ENCODE peak calls at places on chromosome 7, in eight cellular contexts. Y is heart left ventricle, A is BE2C, O is adrenal gland, E is SK-N-SH, T is A549, J is astrocyte of the spinal cord, N is AG04450. P is an unnamed sample.

GRCh38 chr7:81482600-81483186 is 287.2 kb downstream of the HGF start:
- DNase-seq in J (peak), O (no peak), A (no peak), Y (no peak), E (peak), T (peak), N (no peak), P (no peak)

GRCh38 chr7:42192072-42192471 is 44.9 kb downstream of the GLI3 start:
- DNase-seq in E (no peak), N (no peak), Y (no peak), O (no peak), J (no peak), T (no peak), A (no peak), P (no peak)

GRCh38 chr7:3246133-3246532 is 54.9 kb upstream of the SDK1 start:
- DNase-seq in E (peak), A (no peak), Y (no peak), T (no peak), J (no peak), N (no peak), O (no peak), P (no peak)

GRCh38 chr7:27586825-27587224 is 75.9 kb downstream of the HIBADH start:
- DNase-seq in Y (peak), O (no peak), N (no peak), J (no peak), A (peak), T (no peak), E (peak), P (no peak)

GRCh38 chr7:30285067-30285530 is 702 bp downstream of the ZNRF2 start:
- DNase-seq in O (no peak), J (no peak), A (peak), T (no peak), Y (peak), N (no peak), E (peak), P (no peak)

GRCh38 chr7:130912910-130913720 is 179.1 kb upstream of the KLF14 start:
- DNase-seq in Y (peak), N (peak), J (peak), A (no peak), E (no peak), T (no peak), O (peak), P (peak)

GRCh38 chr7:139738101-139738489 is 39.7 kb downstream of the HIPK2 start:
- DNase-seq in N (no peak), O (peak), J (peak), E (no peak), A (no peak), T (no peak), Y (no peak), P (no peak)

GRCh38 chr7:142714375-142714774 is 34.9 kb upstream of the PRSS1 start:
- DNase-seq in Y (no peak), J (no peak), N (no peak), E (no peak), A (no peak), O (no peak), T (no peak), P (no peak)

GRCh38 chr7:54260868-54261475 is 281.2 kb upstream of the VSTM2A start:
- DNase-seq in O (no peak), T (no peak), N (no peak), Y (no peak), A (no peak), J (peak), E (no peak), P (no peak)

GRCh38 chr7:155568961-155569360 is 22.6 kb upstream of the CNPY1 start:
- DNase-seq in E (no peak), Y (no peak), A (no peak), N (no peak), T (no peak), O (no peak), J (no peak), P (no peak)

GRCh38 chr7:2146676-2147472 is 85.9 kb downstream of the MAD1L1 start:
- DNase-seq in O (no peak), Y (no peak), N (no peak), J (no peak), A (no peak), T (no peak), E (no peak), P (no peak)

GRCh38 chr7:46168671-46169383 is 247.8 kb upstream of the IGFBP3 start:
- DNase-seq in N (no peak), E (no peak), O (no peak), T (no peak), J (no peak), A (no peak), Y (no peak), P (no peak)

GRCh38 chr7:32616625-32617024 is 121.3 kb downstream of the AVL9 start:
- DNase-seq in O (peak), N (no peak), J (peak), A (peak), E (no peak), T (peak), Y (peak), P (peak)

GRCh38 chr7:116689787-116690186 is 17.8 kb downstream of the MET start:
- DNase-seq in J (peak), O (no peak), A (no peak), E (no peak), N (no peak), T (no peak), Y (no peak), P (no peak)

GRCh38 chr7:112869111-112869774 is 79.0 kb upstream of the TMEM168 start:
- DNase-seq in T (peak), A (peak), E (peak), N (peak), Y (no peak), J (peak), O (no peak), P (no peak)

GRCh38 chr7:27364344-27364758 is 121.7 kb downstream of the EVX1 start:
- DNase-seq in J (peak), A (no peak), N (peak), E (no peak), T (no peak), O (peak), Y (no peak), P (peak)

GRCh38 chr7:157192861-157193260 is 54.1 kb downstream of the UBE3C start:
- DNase-seq in Y (no peak), O (no peak), N (no peak), A (no peak), T (no peak), E (no peak), J (no peak), P (no peak)

GRCh38 chr7:11060883-11061282 is 87.2 kb downstream of the PHF14 start:
- DNase-seq in O (no peak), E (no peak), A (no peak), Y (no peak), N (no peak), J (no peak), T (no peak), P (no peak)

GRCh38 chr7:145665499-145666258 is 450.9 kb upstream of the CNTNAP2 start:
- DNase-seq in T (no peak), N (no peak), J (no peak), O (no peak), A (no peak), Y (no peak), E (no peak), P (no peak)

GRCh38 chr7:141128506-141128905 is 54.6 kb downstream of the TMEM178B start:
- DNase-seq in E (no peak), J (no peak), Y (no peak), O (no peak), T (no peak), N (no peak), A (no peak), P (no peak)

GRCh38 chr7:159091041-159091440 is 53.6 kb downstream of the VIPR2 start:
- DNase-seq in T (no peak), N (no peak), A (no peak), Y (no peak), O (peak), E (no peak), J (no peak), P (no peak)

GRCh38 chr7:54831046-54831643 is 72.1 kb upstream of the SEC61G start:
- DNase-seq in J (no peak), T (peak), O (no peak), Y (no peak), E (no peak), N (no peak), A (no peak), P (no peak)

GRCh38 chr7:120028636-120029035 is 244.3 kb upstream of the KCND2 start:
- DNase-seq in A (no peak), Y (no peak), T (no peak), E (no peak), O (no peak), J (no peak), N (peak), P (no peak)

GRCh38 chr7:81882086-81882485 is 112.2 kb upstream of the HGF start:
- DNase-seq in T (no peak), O (no peak), N (no peak), A (no peak), E (no peak), J (peak), Y (no peak), P (peak)

GRCh38 chr7:144782883-144783282 is 53.0 kb downstream of the TPK1 start:
- DNase-seq in T (no peak), J (no peak), O (no peak), Y (no peak), N (no peak), E (no peak), A (no peak), P (no peak)

GRCh38 chr7:50210706-50211115 is 93.8 kb upstream of the IKZF1 start:
- DNase-seq in T (no peak), J (no peak), A (no peak), N (no peak), O (no peak), E (no peak), Y (no peak), P (no peak)

GRCh38 chr7:135167360-135167759 is 3.1 kb downstream of the CYREN start:
- DNase-seq in N (no peak), E (no peak), Y (no peak), J (no peak), O (no peak), T (no peak), A (no peak), P (no peak)

GRCh38 chr7:140478361-140479061 is 794 bp downstream of the MKRN1 start:
- DNase-seq in E (peak), Y (peak), T (peak), N (no peak), O (peak), J (peak), A (no peak), P (peak)

GRCh38 chr7:115869225-115869624 is 161.3 kb downstream of the TFEC start:
- DNase-seq in J (no peak), A (no peak), T (no peak), N (peak), E (no peak), Y (no peak), O (no peak), P (no peak)

GRCh38 chr7:55887786-55888185 is 530 bp downstream of the ZNF713 start:
- DNase-seq in Y (no peak), O (no peak), J (peak), T (no peak), N (no peak), E (peak), A (no peak), P (no peak)

GRCh38 chr7:121960678-121961461 is 87.9 kb downstream of the PTPRZ1 start:
- DNase-seq in O (no peak), J (peak), T (no peak), Y (no peak), E (no peak), A (no peak), N (peak), P (peak)

DNA sequence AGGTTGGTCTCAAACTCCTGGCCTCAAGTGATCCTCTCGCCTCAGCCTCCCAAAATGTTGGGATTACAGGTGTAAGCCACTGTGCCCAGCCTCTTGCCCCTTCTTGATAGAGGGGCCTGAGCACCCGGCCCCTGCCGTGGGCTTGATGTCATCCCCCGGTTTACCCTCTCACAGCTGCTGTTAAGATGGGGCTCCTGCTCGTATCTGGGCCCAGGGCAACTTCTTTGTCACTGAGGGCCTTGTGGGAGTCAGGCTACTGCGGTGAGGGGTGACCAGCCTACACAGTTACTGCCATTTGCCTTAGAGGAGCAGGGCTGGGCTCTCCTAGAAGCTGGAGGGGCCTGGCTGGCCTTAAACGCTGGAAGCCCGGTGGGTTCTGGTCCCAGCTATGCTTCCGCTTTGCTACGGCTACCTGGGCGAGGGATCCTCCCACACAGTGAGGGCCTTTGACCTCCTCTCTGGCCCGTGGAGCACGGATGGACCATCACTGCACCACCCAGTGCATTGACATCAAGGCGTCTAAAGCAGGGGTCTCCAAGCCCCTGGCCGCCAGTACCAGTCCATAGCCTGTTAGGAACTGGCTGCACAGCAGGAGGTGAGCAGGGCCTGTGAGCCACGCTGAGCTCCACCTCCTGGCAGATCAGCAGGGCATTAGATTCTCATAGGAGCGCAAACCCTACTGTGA is 1.1 kb upstream of the TMEM130 start:
- DNase-seq in Y (no peak), J (no peak), O (no peak), T (no peak), A (no peak), E (no peak), N (no peak), P (no peak)
- TF ChIP-seq CTCF in Y (no peak), J (no peak), O (no peak), T (no peak), A (no peak), E (no peak), N (no peak), P (no peak)

DNA sequence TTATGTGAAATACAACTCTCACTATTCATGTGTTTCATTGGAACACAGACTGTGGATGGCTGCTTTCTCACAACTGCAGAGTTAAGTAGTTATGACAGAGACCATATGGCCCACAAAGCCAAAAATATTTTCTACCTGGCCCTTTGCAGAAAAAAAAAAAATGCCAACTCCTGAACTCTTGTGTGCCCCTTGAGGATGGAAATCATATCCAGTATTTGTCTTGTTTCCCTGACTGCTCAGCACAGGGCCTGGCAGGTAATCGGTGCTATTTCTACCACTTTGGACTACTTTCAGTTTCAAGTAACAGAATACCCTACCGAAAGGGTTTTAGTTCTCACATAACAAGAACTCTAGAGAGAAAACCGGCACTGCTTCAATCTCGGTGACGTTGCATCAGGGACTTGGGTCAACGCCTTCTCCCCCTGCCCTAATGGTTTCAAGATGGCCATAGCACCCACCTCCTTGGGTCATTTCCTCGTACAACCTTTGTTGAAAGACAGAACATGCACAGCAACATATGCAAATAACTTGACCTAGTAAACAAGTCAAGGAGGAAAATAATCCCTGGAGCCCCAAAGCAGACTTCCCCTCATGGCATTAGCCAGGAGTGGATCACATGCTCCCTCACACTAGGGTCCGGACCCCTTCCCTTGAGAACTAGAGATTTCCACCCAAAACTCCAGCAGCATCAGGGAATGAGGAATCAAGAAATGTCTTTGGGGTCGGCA is 11.8 kb upstream of the GPNMB start:
- DNase-seq in E (no peak), N (no peak), A (no peak), T (no peak), J (no peak), Y (no peak), O (no peak), P (no peak)
- TF ChIP-seq CTCF in E (no peak), N (no peak), A (no peak), T (no peak), J (no peak), Y (no peak), O (no peak), P (no peak)

GRCh38 chr7:43456200-43456599 is 126.7 kb upstream of the STK17A start:
- DNase-seq in O (no peak), E (no peak), T (no peak), A (no peak), N (no peak), J (no peak), Y (no peak), P (no peak)
- TF ChIP-seq CTCF in O (no peak), E (peak), T (no peak), A (peak), N (no peak), J (peak), Y (no peak), P (peak)

DNA sequence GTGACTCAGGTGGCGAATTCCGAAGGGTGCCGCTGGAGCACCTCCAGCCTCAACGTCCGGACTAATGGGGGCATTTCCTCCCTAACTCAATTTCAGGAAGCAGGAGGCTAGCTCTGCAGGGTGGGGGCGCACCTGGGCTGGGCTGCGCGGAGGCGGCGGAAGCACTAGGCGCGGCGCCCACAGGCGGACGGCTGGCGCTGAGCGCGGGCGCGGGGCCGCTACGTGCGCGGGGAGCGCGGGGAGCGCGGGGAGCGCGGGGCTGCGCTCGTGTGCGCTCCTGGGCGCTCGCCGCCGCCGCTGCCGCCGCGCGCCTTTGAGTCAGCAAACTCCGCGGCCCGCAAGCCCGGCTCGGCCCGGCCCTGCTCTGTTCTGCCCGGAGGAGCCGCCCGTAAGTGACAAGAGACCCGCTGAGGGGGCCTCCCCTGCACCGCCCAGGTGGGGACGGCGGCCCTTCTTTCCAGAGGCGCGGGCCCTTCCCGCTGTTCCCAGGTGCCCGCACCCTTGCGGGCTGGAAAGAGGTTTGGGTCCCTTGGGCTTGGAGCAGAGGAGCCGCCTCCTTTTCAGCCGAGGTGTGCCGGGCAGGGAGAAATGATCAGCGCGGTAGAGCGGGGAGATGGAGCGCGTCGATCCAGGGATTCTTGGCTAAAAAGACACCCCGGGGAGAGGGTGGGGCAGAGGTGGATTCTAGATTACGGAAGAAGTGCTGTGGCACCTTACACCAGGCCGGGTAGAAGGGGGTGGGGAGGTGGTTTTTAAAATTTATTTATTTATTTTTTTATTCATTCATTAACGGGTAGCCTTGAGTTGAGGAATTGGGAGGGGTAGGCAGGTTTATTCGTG is at the start of gene SNX10:
- DNase-seq in N (no peak), O (peak), T (peak), J (no peak), A (no peak), E (peak), Y (peak), P (no peak)
- TF ChIP-seq CTCF in N (no peak), O (peak), T (peak), J (no peak), A (no peak), E (no peak), Y (no peak), P (no peak)

GRCh38 chr7:36747969-36748574 is 23.8 kb upstream of the AOAH start:
- DNase-seq in J (no peak), E (no peak), A (no peak), Y (no peak), N (no peak), T (no peak), O (no peak), P (no peak)

GRCh38 chr7:36742911-36743775 is 18.8 kb upstream of the AOAH start:
- DNase-seq in Y (no peak), A (no peak), O (peak), E (no peak), J (no peak), T (no peak), N (no peak), P (no peak)

GRCh38 chr7:36747251-36747968 is 23.1 kb upstream of the AOAH start:
- DNase-seq in J (peak), T (no peak), N (no peak), A (no peak), O (no peak), Y (no peak), E (no peak), P (peak)

GRCh38 chr7:36749282-36749960 is 25.1 kb upstream of the AOAH start:
- DNase-seq in J (peak), E (no peak), O (no peak), T (no peak), A (no peak), N (no peak), Y (no peak), P (peak)

GRCh38 chr7:36746347-36746746 is 22.1 kb upstream of the AOAH start:
- DNase-seq in T (no peak), E (no peak), N (no peak), J (peak), O (no peak), A (no peak), Y (no peak), P (peak)
- TF ChIP-seq CTCF in T (no peak), E (no peak), N (no peak), J (no peak), O (no peak), A (no peak), Y (no peak), P (no peak)